ENCODE peak calls at places on chromosomes 13 and 19, in six cellular contexts. Q is mesendoderm; K is endothelial cell; T is activated CD4-positive, alpha-beta T cell treated with anti-CD3 and anti-CD28 coated beads for 24 hours; C is NCI-H1930; E is fibroblast of pulmonary artery. B is an unnamed sample.

GRCh38 chr13:77390391-77390790 is 63.5 kb upstream of the MYCBP2 start:
- DNase-seq in K (no peak), C (no peak), T (no peak), E (no peak), Q (no peak), B (peak)

GRCh38 chr19:45498411-45499195 is at the start of gene PPM1N:
- DNase-seq in T (peak), C (peak), Q (peak), K (peak), E (no peak), B (peak)

GRCh38 chr19:32351807-32352630 is 6.6 kb downstream of the ZNF507 start:
- DNase-seq in C (no peak), E (no peak), T (no peak), Q (no peak), K (no peak), B (peak)

GRCh38 chr13:27374126-27374613 is 50.2 kb upstream of the GTF3A start:
- DNase-seq in K (no peak), E (no peak), T (no peak), C (no peak), Q (no peak), B (no peak)

GRCh38 chr13:97535619-97536018 is 101.7 kb downstream of the RAP2A start:
- DNase-seq in K (no peak), C (no peak), E (peak), Q (no peak), T (no peak), B (no peak)

GRCh38 chr13:99028890-99029289 is 51.0 kb upstream of the DOCK9 start:
- DNase-seq in C (peak), K (no peak), Q (peak), T (peak), E (no peak), B (peak)

GRCh38 chr13:81017525-81018152 is 676.7 kb upstream of the SPRY2 start:
- DNase-seq in C (peak), E (peak), K (no peak), Q (peak), T (no peak), B (peak)

GRCh38 chr13:106466691-106467405 is 68.6 kb downstream of the EFNB2 start:
- DNase-seq in T (no peak), K (no peak), C (no peak), E (no peak), Q (no peak), B (no peak)

GRCh38 chr13:43054803-43055802 is 31.7 kb downstream of the DNAJC15 start:
- DNase-seq in C (no peak), T (no peak), K (peak), E (peak), Q (peak), B (peak)

GRCh38 chr13:43876366-43876765 is 3.2 kb downstream of the CCDC122 start:
- DNase-seq in K (no peak), T (no peak), Q (no peak), C (no peak), E (no peak), B (no peak)

GRCh38 chr19:16075430-16076153 is 703 bp upstream of the TPM4 start:
- DNase-seq in Q (peak), K (no peak), E (no peak), C (no peak), T (no peak), B (no peak)

GRCh38 chr19:5501907-5502306 is 46.7 kb downstream of the ZNRF4 start:
- DNase-seq in Q (no peak), T (no peak), K (no peak), C (no peak), E (no peak), B (no peak)

GRCh38 chr13:48591889-48592725 is 59.2 kb upstream of the RCBTB2 start:
- DNase-seq in E (no peak), T (no peak), Q (peak), C (no peak), K (no peak), B (no peak)

GRCh38 chr19:5002143-5002542 is 33.2 kb downstream of the KDM4B start:
- DNase-seq in T (no peak), E (peak), K (no peak), C (no peak), Q (no peak), B (no peak)

GRCh38 chr19:55389386-55390317 is 3.9 kb downstream of the RPL28 start:
- DNase-seq in C (no peak), E (no peak), K (no peak), Q (no peak), T (no peak), B (no peak)

GRCh38 chr19:4737955-4738580 is 14.4 kb upstream of the DPP9 start:
- DNase-seq in T (no peak), K (no peak), E (no peak), C (no peak), Q (no peak), B (no peak)

GRCh38 chr13:114058051-114058867 is 74.2 kb downstream of the RASA3 start:
- DNase-seq in K (no peak), T (no peak), E (no peak), Q (no peak), C (no peak), B (peak)

GRCh38 chr13:82833928-82834327 is 1048.3 kb downstream of the SLITRK1 start:
- DNase-seq in C (no peak), E (peak), K (no peak), T (no peak), Q (no peak), B (no peak)

GRCh38 chr19:40549007-40549708 is 27.5 kb upstream of the SHKBP1 start:
- DNase-seq in K (peak), T (peak), E (peak), Q (peak), C (peak), B (peak)

GRCh38 chr19:18683955-18684641 is 618 bp downstream of the CRTC1 start:
- DNase-seq in Q (no peak), T (no peak), K (no peak), C (no peak), E (no peak), B (no peak)

GRCh38 chr19:2041686-2042484 is 9.2 kb downstream of the MKNK2 start:
- DNase-seq in E (peak), T (peak), Q (peak), C (peak), K (peak), B (peak)

GRCh38 chr13:97125810-97126738 is 96.1 kb upstream of the MBNL2 start:
- DNase-seq in E (peak), Q (no peak), K (no peak), C (no peak), T (no peak), B (peak)

B was measured in MV-4-11.